ENCODE peak calls at places on chromosomes 4 and X, in six cellular contexts. U, G, W, H, D and I are unnamed samples.
A peak's percentile ranks its signal among the peaks of the same experiment; 100 is the strongest.

GRCh38 chrX:1582686-1583437 is 8.5 kb upstream of the AKAP17A start:
- DNase-seq in H (no peak), U (peak; percentile 69), G (no peak), D (no peak), W (peak; percentile 18), I (no peak)

GRCh38 chrX:73563740-73564073 is 710 bp downstream of the CHIC1 start:
- DNase-seq in U (peak; percentile 12), W (peak; percentile 4), D (no peak), H (no peak), G (no peak), I (no peak)

GRCh38 chr4:71294301-71294700 is 44.5 kb upstream of the SLC4A4 start:
- DNase-seq in W (peak; percentile 29), D (no peak), U (no peak), H (peak; percentile 78), G (no peak), I (peak; percentile 26)

GRCh38 chrX:133544105-133544504 is 128.8 kb upstream of the GPC4 start:
- DNase-seq in D (no peak), W (peak; percentile 74), G (no peak), H (peak; percentile 7), U (peak; percentile 58), I (peak; percentile 36)

GRCh38 chr4:153159728-153160221 is 44.5 kb upstream of the TRIM2 start:
- DNase-seq in D (no peak), G (no peak), H (peak; percentile 76), W (peak; percentile 81), U (no peak), I (no peak)

GRCh38 chr4:84994280-84994679 is 27.8 kb upstream of the WDFY3 start:
- DNase-seq in W (peak; percentile 11), H (no peak), U (no peak), D (no peak), G (no peak), I (no peak)

GRCh38 chr4:3031357-3032064 is 42.8 kb downstream of the HTT-AS start:
- DNase-seq in G (no peak), U (no peak), W (no peak), H (no peak), D (no peak), I (no peak)

GRCh38 chr4:85610450-85610849 is 135.5 kb downstream of the ARHGAP24 start:
- DNase-seq in U (no peak), D (no peak), W (no peak), H (no peak), G (no peak), I (no peak)

GRCh38 chr4:8608714-8609391 is 16.3 kb downstream of the CPZ start:
- DNase-seq in D (no peak), W (no peak), G (no peak), U (no peak), H (no peak), I (no peak)

GRCh38 chrX:101257448-101258259 is 33.5 kb downstream of the TAF7L start:
- DNase-seq in H (peak; percentile 76), D (no peak), G (no peak), U (no peak), W (peak; percentile 7), I (no peak)

DNA sequence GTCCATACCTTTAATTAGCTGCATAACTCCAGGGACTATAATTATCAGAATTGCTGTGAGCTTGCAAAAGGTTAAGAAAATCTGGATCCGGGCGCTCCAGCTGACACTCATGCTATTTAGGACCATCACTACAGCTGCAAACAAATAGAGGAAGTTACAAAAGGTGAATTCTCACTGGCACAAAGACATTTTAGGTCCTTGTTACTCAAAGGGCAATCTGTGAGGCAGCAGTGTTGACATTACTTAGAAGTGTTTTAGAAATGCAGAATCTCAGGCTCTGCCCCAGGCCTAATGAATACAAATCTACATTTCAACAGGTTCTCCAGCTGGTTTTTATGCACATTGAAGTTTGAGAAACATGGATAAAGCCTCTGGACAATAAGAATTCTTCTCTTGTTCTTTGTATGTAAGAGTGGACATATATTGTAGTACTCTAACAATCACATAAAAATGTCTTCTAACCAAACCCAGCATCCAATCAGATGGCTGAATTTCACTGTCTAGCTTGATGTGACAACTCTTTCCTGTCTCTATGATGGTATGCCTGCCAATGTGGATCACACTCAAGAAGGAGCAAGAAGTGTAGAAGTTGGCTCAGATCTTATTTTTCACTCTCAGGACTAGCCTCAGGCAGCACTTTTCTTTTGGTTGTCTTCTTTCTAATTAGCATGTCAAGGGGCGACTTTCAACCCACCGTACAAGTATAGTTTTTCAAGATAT is 18.8 kb downstream of the SLC7A11 start:
- DNase-seq in U (peak; percentile 53), D (no peak), G (no peak), W (no peak), H (no peak), I (no peak)
- H3K4me3 ChIP-seq in U (peak overlapping the region; percentile 15), D (no peak overlapping the region), G (no peak overlapping the region), W (no peak overlapping the region), H (no peak overlapping the region), I (no peak overlapping the region)

GRCh38 chrX:96407043-96407442 is 277.6 kb upstream of the DIAPH2 start:
- DNase-seq in W (peak; percentile 17), U (peak; percentile 62), G (no peak), H (peak; percentile 59), D (no peak), I (peak; percentile 23)
- H3K4me3 ChIP-seq in W (no peak overlapping the region), U (peak overlapping the region; percentile 15), G (no peak overlapping the region), H (no peak overlapping the region), D (no peak overlapping the region), I (no peak overlapping the region)

DNA sequence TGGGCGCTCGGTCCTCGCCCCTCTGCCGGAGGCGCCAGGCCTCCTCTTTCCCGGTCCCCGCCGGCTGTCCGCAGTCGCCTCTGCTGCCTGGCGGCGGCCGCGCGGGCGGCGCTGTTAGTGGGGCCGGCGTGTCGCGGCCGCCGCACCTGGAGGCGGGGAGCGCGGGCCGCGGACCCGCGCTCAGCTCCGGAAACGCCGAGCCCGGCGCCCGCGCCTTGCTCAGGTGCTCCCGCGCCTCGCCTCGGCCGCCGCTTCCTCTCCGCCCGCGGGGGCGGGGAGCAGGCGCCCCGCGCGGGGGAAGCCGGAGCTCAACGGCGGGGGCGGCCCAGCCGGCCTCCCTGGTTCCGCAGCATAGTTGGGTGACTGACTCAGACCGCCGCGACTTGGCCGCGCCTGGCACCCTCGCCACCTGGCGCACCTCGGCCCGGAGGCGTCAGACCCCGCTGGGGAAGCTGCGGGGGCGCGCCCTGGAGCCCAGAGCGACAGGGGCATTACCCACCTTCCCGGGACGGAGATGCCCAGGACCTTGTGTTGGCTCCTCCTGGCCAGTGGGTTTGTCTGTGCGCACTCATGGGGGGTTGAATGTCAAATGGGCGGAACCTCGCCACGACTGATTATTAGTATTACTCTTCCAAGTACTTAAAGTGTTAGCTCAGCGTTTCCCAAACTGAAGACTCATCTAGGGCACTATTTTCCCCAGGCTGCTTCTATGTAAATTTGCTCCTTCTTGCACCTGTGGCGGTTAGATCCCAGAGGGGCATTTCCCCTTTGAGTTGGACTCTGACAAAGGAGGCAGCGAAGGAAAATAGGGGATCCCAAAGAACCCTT is at the start of gene ARAP2:
- DNase-seq in U (peak; percentile 15), G (peak; percentile 83), W (no peak), D (peak; percentile 96), H (peak; percentile 4), I (no peak)
- H3K4me3 ChIP-seq in U (peak within 1 kb of the TSS; percentile 42), G (peak within 1 kb of the TSS; percentile 67), W (peak within 1 kb of the TSS; percentile 3), D (peak within 1 kb of the TSS; percentile 68), H (peak within 1 kb of the TSS; percentile 31), I (peak within 1 kb of the TSS; percentile 58)

GRCh38 chr4:121165206-121165605 is 1.1 kb upstream of the TNIP3 start:
- DNase-seq in G (no peak), W (no peak), H (no peak), D (no peak), U (no peak), I (no peak)
- H3K4me3 ChIP-seq in G (no peak overlapping the region), W (no peak overlapping the region), H (no peak overlapping the region), D (no peak overlapping the region), U (no peak overlapping the region), I (no peak overlapping the region)

GRCh38 chrX:19670854-19671620 is 155.7 kb upstream of the MAP3K15 start:
- DNase-seq in W (peak; percentile 78), U (peak; percentile 87), D (no peak), G (peak; percentile 61), H (peak; percentile 79), I (peak; percentile 50)

GRCh38 chrX:19673334-19674040 is 158.2 kb upstream of the MAP3K15 start:
- DNase-seq in G (peak; percentile 67), U (peak; percentile 93), H (peak; percentile 95), D (no peak), W (peak; percentile 95), I (peak; percentile 94)

GRCh38 chrX:19666950-19667349 is 151.6 kb upstream of the MAP3K15 start:
- DNase-seq in D (no peak), U (no peak), W (no peak), H (no peak), G (no peak), I (no peak)

GRCh38 chrX:19672211-19672814 is 157.0 kb upstream of the MAP3K15 start:
- DNase-seq in U (peak; percentile 74), D (no peak), G (no peak), W (no peak), H (no peak), I (no peak)

GRCh38 chrX:19670321-19670750 is 155.0 kb upstream of the MAP3K15 start:
- DNase-seq in U (no peak), W (peak; percentile 88), H (peak; percentile 38), G (no peak), D (no peak), I (no peak)
- H3K4me3 ChIP-seq in U (peak overlapping the region; percentile 67), W (peak overlapping the region; percentile 49), H (peak overlapping the region; percentile 37), G (no peak overlapping the region), D (no peak overlapping the region), I (peak overlapping the region; percentile 39)

GRCh38 chrX:131791608-131792355 is 231.3 kb upstream of the STK26 start:
- DNase-seq in G (no peak), U (no peak), W (no peak), H (peak; percentile 10), D (no peak), I (no peak)
- H3K4me3 ChIP-seq in G (no peak overlapping the region), U (peak overlapping the region; percentile 59), W (no peak overlapping the region), H (peak overlapping the region; percentile 38), D (peak overlapping the region; percentile 20), I (no peak overlapping the region)